ENCODE peak calls at places on chromosome 9, in five cellular contexts. P is neural progenitor cell, X is tibial artery, H is right cardiac atrium, Y is endodermal cell. O is an unnamed sample.
A peak's percentile ranks its signal among the peaks of the same experiment; 100 is the strongest.

GRCh38 chr9:10071579-10071978 is 541.2 kb downstream of the PTPRD start:
- DNase-seq in P (no peak), H (no peak), Y (no peak), X (no peak), O (no peak)

GRCh38 chr9:108569624-108570023 is 286.2 kb downstream of the ACTL7B start:
- DNase-seq in H (no peak), Y (no peak), P (no peak), X (no peak), O (peak; percentile 11)

GRCh38 chr9:13705913-13706312 is 426.4 kb upstream of the MPDZ start:
- DNase-seq in H (peak; percentile 56), X (peak; percentile 89), P (peak; percentile 15), Y (no peak), O (peak; percentile 50)

GRCh38 chr9:16266648-16267276 is 603.7 kb downstream of the BNC2 start:
- DNase-seq in P (peak; percentile 13), X (no peak), H (no peak), Y (peak; percentile 85), O (no peak)

GRCh38 chr9:130833324-130833990 is 1.6 kb upstream of the ABL1 start:
- DNase-seq in X (no peak), Y (no peak), H (no peak), P (no peak), O (no peak)

GRCh38 chr9:84669008-84669292 is 579 bp upstream of the NTRK2 start:
- DNase-seq in H (no peak), X (no peak), Y (no peak), P (no peak), O (no peak)

GRCh38 chr9:137479315-137479861 is 20.3 kb upstream of the NSMF start:
- DNase-seq in Y (no peak), H (no peak), X (no peak), P (no peak), O (no peak)

GRCh38 chr9:111102793-111103474 is 64.7 kb upstream of the LPAR1 start:
- DNase-seq in X (no peak), Y (no peak), H (no peak), P (no peak), O (no peak)

GRCh38 chr9:121529237-121529987 is 29.8 kb upstream of the GGTA1 start:
- DNase-seq in Y (no peak), P (no peak), X (peak; percentile 97), H (peak; percentile 99), O (peak; percentile 51)

GRCh38 chr9:137540536-137540935 is 9.7 kb downstream of the PNPLA7 start:
- DNase-seq in P (no peak), H (no peak), X (no peak), Y (no peak), O (no peak)

GRCh38 chr9:19379697-19380046 is 364 bp downstream of the RPS6 start:
- DNase-seq in X (peak; percentile 26), H (no peak), P (peak; percentile 60), Y (no peak), O (peak; percentile 10)

GRCh38 chr9:7067169-7067568 is 309.4 kb downstream of the KDM4C start:
- DNase-seq in X (no peak), H (no peak), P (no peak), Y (no peak), O (no peak)

GRCh38 chr9:20593131-20593530 is 29.2 kb downstream of the MLLT3 start:
- DNase-seq in P (no peak), H (no peak), Y (no peak), X (no peak), O (no peak)

GRCh38 chr9:38183994-38184568 is 115.1 kb upstream of the SHB start:
- DNase-seq in H (no peak), X (no peak), P (no peak), Y (peak; percentile 53), O (peak; percentile 20)

GRCh38 chr9:91364702-91365101 is 3.0 kb upstream of the AUH start:
- DNase-seq in Y (no peak), P (no peak), H (no peak), X (no peak), O (peak; percentile 5)

GRCh38 chr9:109463924-109464625 is 34.0 kb downstream of the PTPN3 start:
- DNase-seq in Y (no peak), P (no peak), X (no peak), H (no peak), O (no peak)

GRCh38 chr9:128115187-128116103 is 12.1 kb downstream of the PTGES2 start:
- DNase-seq in P (no peak), X (no peak), Y (peak; percentile 41), H (peak; percentile 44), O (no peak)

GRCh38 chr9:122332643-122333042 is 38.2 kb upstream of the PTGS1 start:
- DNase-seq in P (no peak), X (no peak), H (no peak), Y (peak; percentile 22), O (no peak)

GRCh38 chr9:127987103-127987614 is 6.4 kb upstream of the EEIG1 start:
- DNase-seq in Y (peak; percentile 38), P (no peak), X (no peak), H (no peak), O (no peak)

GRCh38 chr9:94945191-94946144 is 219.0 kb downstream of the AOPEP start:
- DNase-seq in P (no peak), Y (peak; percentile 30), X (peak; percentile 67), H (peak; percentile 65), O (peak; percentile 61)

GRCh38 chr9:116154976-116155699 is 1.5 kb downstream of the PAPPA start:
- DNase-seq in P (peak; percentile 21), H (peak; percentile 51), Y (peak; percentile 56), X (peak; percentile 22), O (peak; percentile 66)

GRCh38 chr9:124632077-124632621 is 125.0 kb upstream of the NR5A1 start:
- DNase-seq in Y (no peak), H (no peak), P (no peak), X (no peak), O (no peak)

GRCh38 chr9:110918316-110919054 is 119.8 kb downstream of the LPAR1 start:
- DNase-seq in P (no peak), H (no peak), Y (no peak), X (no peak), O (no peak)

GRCh38 chr9:125272697-125273096 is 11.1 kb downstream of the GAPVD1 start:
- DNase-seq in X (no peak), P (no peak), H (no peak), Y (no peak), O (no peak)

GRCh38 chr9:107249131-107249533 is 33.9 kb upstream of the RAD23B start:
- DNase-seq in Y (peak; percentile 80), P (peak; percentile 7), X (no peak), H (no peak), O (peak; percentile 6)
- H3K4me3 ChIP-seq in Y (no peak overlapping the region), P (no peak overlapping the region), X (no peak overlapping the region), H (no peak overlapping the region), O (no peak overlapping the region)

GRCh38 chr9:134343637-134344036 is 17.4 kb downstream of the RXRA start:
- DNase-seq in X (peak; percentile 60), H (peak; percentile 84), P (no peak), Y (no peak), O (no peak)
- H3K27ac ChIP-seq in X (no peak overlapping the region), H (peak overlapping the region; percentile 49), P (no peak overlapping the region), Y (no peak overlapping the region), O (no peak overlapping the region)

GRCh38 chr9:4297151-4297794 is 2.6 kb downstream of the GLIS3 start:
- DNase-seq in P (peak; percentile 74), X (peak; percentile 89), H (peak; percentile 83), Y (peak; percentile 89), O (peak; percentile 70)

GRCh38 chr9:4298255-4299005 is 1.4 kb downstream of the GLIS3 start:
- DNase-seq in Y (peak; percentile 83), P (peak; percentile 56), H (peak; percentile 60), X (peak; percentile 47), O (peak; percentile 40)

GRCh38 chr9:4299006-4299795 is 667 bp downstream of the GLIS3 start:
- DNase-seq in H (peak; percentile 73), P (peak; percentile 75), Y (peak; percentile 75), X (peak; percentile 32), O (peak; percentile 55)

GRCh38 chr9:4296217-4296616 is 3.7 kb downstream of the GLIS3 start:
- DNase-seq in H (no peak), P (no peak), Y (no peak), X (no peak), O (no peak)

DNA sequence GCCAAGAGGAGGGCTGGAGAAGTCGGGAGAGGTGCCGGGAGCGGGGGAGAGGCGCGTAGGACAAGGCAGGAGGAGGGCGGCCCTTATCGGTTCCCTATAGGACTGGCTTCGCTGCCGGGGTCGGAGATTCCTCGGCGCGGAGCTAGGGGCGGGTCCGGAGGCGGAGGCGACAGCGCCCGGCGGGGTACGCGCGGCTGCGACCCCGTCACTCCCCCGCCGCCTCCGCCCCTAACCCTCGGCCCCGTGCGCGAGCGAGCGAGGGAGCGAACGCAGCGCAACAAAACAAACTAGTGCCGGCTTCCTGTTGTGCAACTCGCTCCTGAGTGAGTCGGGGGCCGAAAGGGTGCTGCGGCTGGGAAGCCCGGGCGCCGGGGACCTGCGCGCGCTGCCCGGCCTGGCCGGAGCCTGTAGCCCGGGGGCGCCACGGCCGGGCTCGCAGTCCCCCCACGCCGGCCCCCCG is 2.0 kb downstream of the GLIS3 start:
- DNase-seq in P (peak; percentile 94), Y (peak; percentile 93), H (peak; percentile 88), X (peak; percentile 75), O (peak; percentile 66)
- H3K4me1 ChIP-seq in P (peaks cover 12% of the 10 kb centered on the region), Y (peaks cover 3% of the 10 kb centered on the region), H (peaks cover 3% of the 10 kb centered on the region), X (peaks cover 14% of the 10 kb centered on the region), O (peaks cover 18% of the 10 kb centered on the region)

DNA sequence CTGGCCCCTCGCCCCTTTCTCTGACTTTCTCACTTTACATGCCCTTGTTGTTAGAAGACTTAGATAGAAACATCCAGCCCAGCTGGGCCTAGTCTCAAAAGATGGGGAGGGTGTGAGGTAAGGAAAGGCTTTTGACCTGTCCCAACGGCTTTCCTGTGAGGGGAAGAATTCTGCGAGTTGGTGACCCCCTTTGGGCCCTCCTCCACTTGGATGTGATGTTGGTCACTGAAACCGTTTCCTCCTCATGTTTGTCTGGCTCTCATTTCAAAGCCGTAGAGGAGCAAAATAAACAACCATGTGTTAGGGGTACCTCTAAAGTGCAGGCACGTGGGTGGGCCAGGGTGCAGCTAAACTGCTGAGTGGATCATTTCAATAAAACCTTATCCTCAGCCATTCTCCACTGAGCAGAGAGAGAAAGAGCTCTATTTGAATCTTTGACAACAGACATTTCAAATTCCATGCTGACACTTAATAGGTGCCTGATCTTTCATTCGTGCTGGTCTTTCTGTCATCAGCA is 84.3 kb upstream of the MELK start:
- DNase-seq in X (no peak), P (no peak), H (no peak), Y (peak; percentile 75), O (no peak)
- H3K4me3 ChIP-seq in X (peak overlapping the region; percentile 98), P (peak overlapping the region; percentile 40), H (peak overlapping the region; percentile 54), Y (peak overlapping the region; percentile 86), O (peak overlapping the region; percentile 69)

GRCh38 chr9:134634190-134634589 is 7.4 kb upstream of the COL5A1 start:
- DNase-seq in H (peak; percentile 24), Y (no peak), X (no peak), P (no peak), O (peak; percentile 2)

GRCh38 chr9:134635431-134636141 is 6.0 kb upstream of the COL5A1 start:
- DNase-seq in H (peak; percentile 47), P (no peak), Y (peak; percentile 36), X (peak; percentile 12), O (no peak)

GRCh38 chr9:134633362-134634142 is 8.1 kb upstream of the COL5A1 start:
- DNase-seq in P (no peak), H (peak; percentile 34), X (no peak), Y (no peak), O (no peak)

GRCh38 chr9:134636142-134636507 is 5.5 kb upstream of the COL5A1 start:
- DNase-seq in P (no peak), X (peak; percentile 9), Y (no peak), H (peak; percentile 38), O (no peak)

GRCh38 chr9:134634667-134635230 is 6.9 kb upstream of the COL5A1 start:
- DNase-seq in X (peak; percentile 16), P (no peak), Y (peak; percentile 24), H (no peak), O (no peak)
- H3K27ac ChIP-seq in X (no peak overlapping the region), P (no peak overlapping the region), Y (no peak overlapping the region), H (no peak overlapping the region), O (no peak overlapping the region)